ENCODE peak calls at places on chromosomes 5 and 9, in four cellular contexts. X is tibial nerve, Q is cardiac muscle cell, V is stomach. L is an unnamed sample. For H3K4me1, the result is how much of the 10 kb centered on the place peaks cover.

GRCh38 chr9:96398582-96399334 is 15.2 kb upstream of the SLC35D2 start:
- DNase-seq in X (no peak), Q (no peak), V (peak), L (no peak)

GRCh38 chr5:165161204-165161603 is 1655.8 kb downstream of the MAT2B start:
- DNase-seq in V (no peak), Q (no peak), X (no peak), L (no peak)

GRCh38 chr5:93162201-93162654 is 418.8 kb downstream of the NR2F1-AS1 start:
- DNase-seq in X (no peak), Q (peak), V (no peak), L (no peak)

GRCh38 chr5:119930490-119930889 is 301.1 kb downstream of the FAM170A start:
- DNase-seq in X (no peak), V (no peak), Q (no peak), L (no peak)

GRCh38 chr5:107672212-107673105 is 1.7 kb upstream of the EFNA5 start:
- DNase-seq in X (peak), V (peak), Q (peak), L (peak)

GRCh38 chr9:132585954-132586829 is 3.8 kb downstream of the BARHL1 start:
- DNase-seq in Q (no peak), V (no peak), X (no peak), L (no peak)

GRCh38 chr9:136007906-136008692 is 46.9 kb upstream of the UBAC1 start:
- DNase-seq in Q (no peak), V (no peak), X (no peak), L (no peak)

GRCh38 chr9:74025402-74025894 is 471.7 kb upstream of the RORB start:
- DNase-seq in V (no peak), Q (peak), X (no peak), L (no peak)

GRCh38 chr5:42870882-42871418 is 59.3 kb upstream of the SELENOP start:
- DNase-seq in X (no peak), Q (peak), V (no peak), L (no peak)

GRCh38 chr9:7172445-7173115 is 414.8 kb downstream of the KDM4C start:
- DNase-seq in V (no peak), Q (peak), X (no peak), L (no peak)

GRCh38 chr9:81372628-81373191 is 316.6 kb downstream of the TLE1 start:
- DNase-seq in V (peak), X (no peak), Q (peak), L (no peak)
- H3K27ac ChIP-seq in V (peak), X (no peak), Q (no peak), L (no peak)

GRCh38 chr9:137878957-137879555 is 1.5 kb downstream of the CACNA1B start:
- DNase-seq in V (no peak), Q (no peak), X (no peak), L (no peak)
- H3K4me3 ChIP-seq in V (no peak), Q (no peak), X (no peak), L (no peak)

GRCh38 chr5:98930972-98931762 is 2.4 kb upstream of the CHD1 start:
- DNase-seq in X (no peak), Q (no peak), V (no peak), L (no peak)

GRCh38 chr5:98934581-98934980 is 5.8 kb upstream of the CHD1 start:
- DNase-seq in Q (peak), V (no peak), X (no peak), L (no peak)

GRCh38 chr5:98936948-98937715 is 8.3 kb upstream of the CHD1 start:
- DNase-seq in Q (no peak), V (no peak), X (no peak), L (no peak)

GRCh38 chr5:98935206-98935605 is 6.4 kb upstream of the CHD1 start:
- DNase-seq in X (no peak), Q (no peak), V (no peak), L (no peak)

DNA sequence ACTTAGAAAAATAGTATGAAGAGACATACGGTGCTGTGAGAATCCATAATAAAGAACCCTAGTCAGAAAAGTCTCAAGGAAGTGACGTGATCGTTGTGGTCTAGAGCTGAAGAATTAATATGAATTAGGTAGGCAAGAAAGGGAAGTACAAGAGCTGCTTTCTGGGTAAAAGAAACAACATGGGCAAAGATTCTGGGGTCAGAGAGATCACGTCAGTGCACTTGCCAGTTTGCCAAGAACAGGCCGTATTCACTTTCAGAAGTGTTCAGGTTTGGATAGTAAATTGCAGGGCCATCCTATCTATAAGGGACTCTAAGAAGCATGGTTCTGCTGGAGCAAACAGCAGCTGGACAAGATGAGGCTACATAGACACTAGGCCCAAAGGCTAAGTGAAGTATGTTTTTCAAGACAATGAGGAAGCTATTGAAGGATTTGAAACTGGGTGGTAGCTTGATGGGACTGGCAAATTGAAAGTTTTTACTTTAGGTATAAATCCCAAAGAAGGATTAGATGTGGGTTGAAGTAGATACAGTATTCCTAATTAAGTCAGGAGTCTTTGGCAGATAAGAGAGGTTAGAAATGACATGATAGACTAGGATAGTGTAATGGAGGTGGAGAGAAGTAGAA is 4.8 kb upstream of the CHD1 start:
- DNase-seq in X (no peak), V (no peak), Q (no peak), L (no peak)
- H3K4me1 ChIP-seq in X (half or more), V (half or more), Q (under half), L (under half)

GRCh38 chr9:110536802-110537201 is 42.7 kb downstream of the SVEP1 start:
- DNase-seq in V (no peak), Q (peak), X (no peak), L (no peak)
- H3K27ac ChIP-seq in V (no peak), Q (no peak), X (no peak), L (no peak)

GRCh38 chr5:172833372-172833690 is 720 bp upstream of the ERGIC1 start:
- DNase-seq in X (no peak), Q (no peak), V (no peak), L (no peak)
- H3K4me3 ChIP-seq in X (peak), Q (peak), V (no peak), L (no peak)

GRCh38 chr5:132439521-132440206 is 50.9 kb downstream of the IRF1 start:
- DNase-seq in X (peak), V (no peak), Q (peak), L (no peak)
- H3K4me1 ChIP-seq in X (half or more), V (half or more), Q (under half), L (under half)

DNA sequence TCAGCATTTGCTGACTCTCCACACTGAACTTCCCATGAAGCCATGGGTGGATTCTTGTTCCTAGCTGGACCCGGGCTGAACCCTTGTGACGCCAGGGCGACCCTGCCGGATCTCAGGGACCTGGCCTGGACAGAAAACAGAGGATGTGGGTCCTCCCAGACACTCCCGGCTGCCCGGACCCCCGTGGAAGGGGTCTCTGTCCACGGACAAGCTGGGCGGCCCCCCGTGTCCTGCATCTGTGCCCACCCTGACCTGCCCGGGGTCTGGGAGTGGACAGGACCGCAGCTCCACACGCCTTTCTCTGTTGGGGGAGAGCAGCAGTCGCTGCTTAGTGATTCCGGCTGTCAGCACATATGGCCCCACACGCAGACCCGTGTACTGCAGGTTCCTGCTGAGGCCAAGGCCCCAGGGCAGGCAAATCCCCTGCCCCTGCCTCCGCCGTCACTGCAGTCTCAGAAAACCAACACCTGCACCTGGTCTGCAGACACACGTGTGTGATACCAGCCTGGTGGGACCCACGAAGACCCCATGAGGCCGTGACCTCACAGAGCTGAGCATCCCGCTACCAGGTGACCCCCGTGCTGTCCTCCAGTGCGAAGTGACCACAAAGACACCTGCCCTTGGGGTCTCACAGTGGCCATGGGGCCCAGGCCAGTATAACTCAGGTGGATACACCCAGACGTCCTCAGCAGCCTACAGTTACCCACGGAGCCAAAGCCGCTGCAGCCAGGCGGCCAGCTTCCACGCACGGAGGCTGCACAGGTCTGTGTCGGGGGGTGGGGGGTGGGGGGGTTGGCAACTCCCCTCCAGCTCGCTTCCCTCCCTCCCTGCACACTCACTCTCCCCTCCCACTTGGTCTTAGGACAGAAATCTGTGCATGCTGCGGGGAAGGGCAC is 50.6 kb downstream of the NKD2 start:
- DNase-seq in Q (no peak), X (no peak), V (no peak), L (no peak)
- H3K27ac ChIP-seq in Q (no peak), X (no peak), V (no peak), L (no peak)